ENCODE peak calls at places on chromosomes 13 and 19, in five cellular contexts. J is HepG2, Y is IMR-90, D is K562, C is GM12878. N is an unnamed sample.

GRCh38 chr19:45096700-45097099 is 3.7 kb downstream of the PPP1R37 start:
- DNase-seq in C (no peak), Y (no peak), J (no peak), D (no peak), N (no peak)

GRCh38 chr19:48818234-48818823 is 7.5 kb upstream of the BCAT2 start:
- DNase-seq in D (no peak), Y (no peak), C (no peak), J (no peak), N (no peak)

GRCh38 chr13:41615520-41615838 is 158.1 kb downstream of the RGCC start:
- DNase-seq in J (no peak), D (no peak), Y (no peak), C (no peak), N (no peak)

GRCh38 chr19:18712981-18713380 is 29.5 kb downstream of the CRTC1 start:
- DNase-seq in C (no peak), D (no peak), Y (peak), J (no peak), N (peak)

GRCh38 chr13:90455861-90456260 is 891.6 kb upstream of the MIR17HG start:
- DNase-seq in D (no peak), C (no peak), Y (no peak), J (no peak), N (no peak)

GRCh38 chr19:49056101-49056901 is 1.2 kb downstream of the CGB7 start:
- DNase-seq in C (no peak), Y (peak), D (peak), J (peak), N (peak)

GRCh38 chr19:8302734-8303133 is 5.4 kb downstream of the CD320 start:
- DNase-seq in J (no peak), Y (no peak), C (no peak), D (no peak), N (no peak)

GRCh38 chr13:58025821-58026220 is 394.3 kb downstream of the PCDH17 start:
- DNase-seq in Y (no peak), J (no peak), C (no peak), D (no peak), N (no peak)

GRCh38 chr19:2974342-2974932 is 2.9 kb upstream of the TLE6 start:
- DNase-seq in Y (no peak), C (no peak), J (no peak), D (peak), N (no peak)

GRCh38 chr19:2977001-2977685 is at the start of gene TLE6:
- DNase-seq in D (peak), J (peak), C (peak), Y (peak), N (peak)

GRCh38 chr19:2978467-2978767 is 1.1 kb downstream of the TLE6 start:
- DNase-seq in J (no peak), C (no peak), D (no peak), Y (no peak), N (no peak)

GRCh38 chr19:2976609-2977000 is 759 bp upstream of the TLE6 start:
- DNase-seq in Y (no peak), J (no peak), C (no peak), D (no peak), N (peak)

GRCh38 chr19:2977686-2978466 is 512 bp downstream of the TLE6 start:
- DNase-seq in C (no peak), J (no peak), Y (no peak), D (peak), N (no peak)
- TF ChIP-seq MXI1 in C (no peak), J (no peak), Y (no peak), D (no peak), N (no peak)

DNA sequence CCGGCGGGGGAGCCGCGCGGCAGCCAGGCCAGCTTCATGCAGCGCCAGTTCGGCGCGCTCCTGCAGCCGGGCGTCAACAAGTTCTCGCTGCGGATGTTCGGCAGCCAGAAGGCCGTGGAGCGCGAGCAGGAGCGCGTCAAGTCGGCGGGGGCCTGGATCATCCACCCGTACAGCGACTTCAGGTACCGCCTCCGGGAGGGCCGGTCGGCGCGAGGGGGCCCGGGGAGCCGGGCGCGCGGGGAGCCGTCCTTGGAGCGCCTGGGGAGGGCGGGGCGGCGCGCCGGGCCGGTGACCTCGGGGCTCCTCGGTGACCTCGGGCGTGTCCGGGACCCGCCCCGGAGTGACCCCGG is 690 bp downstream of the HCN2 start:
- DNase-seq in C (no peak), Y (peak), D (no peak), J (no peak), N (peak)
- TF ChIP-seq MXI1 in C (no peak), Y (no peak), D (no peak), J (no peak), N (no peak)

DNA sequence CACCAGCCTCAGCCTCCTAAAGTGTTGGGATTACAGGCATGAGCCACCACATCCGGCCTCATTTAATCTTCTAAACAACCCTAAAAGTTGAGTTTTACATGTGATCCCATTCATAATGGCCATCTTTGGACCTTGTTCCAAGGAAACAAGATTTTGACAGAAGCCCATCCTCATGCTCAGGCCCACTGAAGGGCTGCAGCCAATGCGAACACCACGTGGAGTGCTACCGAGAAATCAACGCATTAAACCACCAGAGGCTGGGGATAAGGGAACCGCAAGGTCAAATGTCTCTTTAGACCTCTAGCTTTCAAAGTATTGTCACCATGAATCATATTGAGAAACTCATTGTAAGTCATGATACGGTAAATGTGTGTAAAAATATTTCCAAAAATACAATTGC is 49.4 kb upstream of the DOCK9 start:
- DNase-seq in C (no peak), J (no peak), Y (no peak), D (peak), N (no peak)
- TF ChIP-seq MXI1 in C (no peak), J (no peak), Y (no peak), D (no peak), N (no peak)

GRCh38 chr13:111153977-111154332 is 38.8 kb downstream of the ARHGEF7 start:
- DNase-seq in J (peak), D (peak), Y (no peak), C (no peak), N (no peak)

GRCh38 chr13:111153279-111153976 is 38.3 kb downstream of the ARHGEF7 start:
- DNase-seq in Y (peak), J (peak), D (peak), C (no peak), N (peak)

GRCh38 chr13:111158136-111158805 is 43.2 kb downstream of the ARHGEF7 start:
- DNase-seq in J (no peak), Y (no peak), D (no peak), C (no peak), N (no peak)

GRCh38 chr13:111156421-111156820 is 41.3 kb downstream of the ARHGEF7 start:
- DNase-seq in D (no peak), C (no peak), J (no peak), Y (no peak), N (no peak)

GRCh38 chr13:111152836-111153235 is 37.7 kb downstream of the ARHGEF7 start:
- DNase-seq in C (no peak), Y (no peak), D (no peak), J (peak), N (peak)
- TF ChIP-seq MXI1 in C (no peak), Y (peak), D (no peak), J (no peak), N (no peak)

GRCh38 chr13:23160241-23161175 is 20.3 kb upstream of the SGCG start:
- DNase-seq in C (no peak), Y (no peak), J (no peak), D (no peak), N (no peak)
- TF ChIP-seq MXI1 in C (no peak), Y (no peak), J (no peak), D (no peak), N (no peak)